ENCODE peak calls at places on chromosomes 12 and 14, in five cellular contexts. N, F, U, W and P are unnamed samples.

GRCh38 chr12:3480744-3481143 is 10.3 kb upstream of the PRMT8 start:
- DNase-seq in N (no peak), W (no peak), U (no peak), F (no peak), P (no peak)

GRCh38 chr14:103155013-103155412 is 31.8 kb downstream of the TNFAIP2 start:
- DNase-seq in U (no peak), N (peak; percentile 69), F (no peak), W (no peak), P (peak; percentile 77)

GRCh38 chr14:59630281-59630963 is 53.8 kb upstream of the CCDC175 start:
- DNase-seq in U (no peak), W (no peak), F (peak; percentile 71), N (no peak), P (peak; percentile 89)

GRCh38 chr14:21384494-21384851 is 654 bp upstream of the SUPT16H start:
- DNase-seq in U (no peak), W (no peak), N (no peak), F (no peak), P (no peak)

GRCh38 chr12:40325349-40325960 is 100.7 kb downstream of the LRRK2 start:
- DNase-seq in W (peak; percentile 18), U (no peak), N (peak; percentile 41), F (peak; percentile 49), P (peak; percentile 46)

GRCh38 chr12:122190842-122191668 is 8.1 kb downstream of the LRRC43 start:
- DNase-seq in N (peak; percentile 60), U (peak; percentile 9), W (peak; percentile 88), F (peak; percentile 81), P (peak; percentile 87)

GRCh38 chr12:27626239-27626638 is 70.0 kb upstream of the REP15 start:
- DNase-seq in W (no peak), F (no peak), U (no peak), N (no peak), P (no peak)

GRCh38 chr12:15520844-15521243 is 198.5 kb downstream of the PTPRO start:
- DNase-seq in W (no peak), U (no peak), N (no peak), F (no peak), P (no peak)

GRCh38 chr12:6925239-6925542 is 2.6 kb upstream of the ATN1 start:
- DNase-seq in F (no peak), U (no peak), N (no peak), W (no peak), P (no peak)

GRCh38 chr14:97273540-97273939 is 476.4 kb downstream of the VRK1 start:
- DNase-seq in N (no peak), U (no peak), F (no peak), W (no peak), P (no peak)

GRCh38 chr12:44285321-44285720 is 449.4 kb downstream of the TMEM117 start:
- DNase-seq in W (no peak), U (no peak), F (no peak), N (no peak), P (no peak)

GRCh38 chr12:114869091-114869834 is 185.3 kb upstream of the TBX3 start:
- DNase-seq in W (no peak), U (no peak), N (no peak), F (no peak), P (peak; percentile 75)

GRCh38 chr12:114611145-114612018 is 72.6 kb downstream of the TBX3 start:
- DNase-seq in F (no peak), N (peak; percentile 100), U (no peak), W (no peak), P (no peak)

GRCh38 chr12:12999276-12999958 is 648 bp downstream of the HEBP1 start:
- DNase-seq in U (no peak), W (peak; percentile 28), F (no peak), N (peak; percentile 36), P (no peak)

GRCh38 chr14:33812596-33812995 is 138.3 kb downstream of the EGLN3 start:
- DNase-seq in W (peak; percentile 66), F (no peak), U (no peak), N (no peak), P (no peak)

GRCh38 chr12:22709292-22709691 is 84.3 kb downstream of the ETNK1 start:
- DNase-seq in U (peak; percentile 15), N (peak; percentile 33), F (peak; percentile 53), W (peak; percentile 32), P (peak; percentile 52)

GRCh38 chr12:114302117-114302516 is 103.8 kb downstream of the TBX5 start:
- DNase-seq in W (no peak), U (no peak), F (no peak), N (no peak), P (no peak)

GRCh38 chr14:92880851-92881250 is 42.1 kb upstream of the CHGA start:
- DNase-seq in W (peak; percentile 20), F (no peak), U (no peak), N (peak; percentile 62), P (peak; percentile 63)
- TF ChIP-seq FOXM1 in W (no peak), F (no peak), U (no peak), N (no peak), P (no peak)

DNA sequence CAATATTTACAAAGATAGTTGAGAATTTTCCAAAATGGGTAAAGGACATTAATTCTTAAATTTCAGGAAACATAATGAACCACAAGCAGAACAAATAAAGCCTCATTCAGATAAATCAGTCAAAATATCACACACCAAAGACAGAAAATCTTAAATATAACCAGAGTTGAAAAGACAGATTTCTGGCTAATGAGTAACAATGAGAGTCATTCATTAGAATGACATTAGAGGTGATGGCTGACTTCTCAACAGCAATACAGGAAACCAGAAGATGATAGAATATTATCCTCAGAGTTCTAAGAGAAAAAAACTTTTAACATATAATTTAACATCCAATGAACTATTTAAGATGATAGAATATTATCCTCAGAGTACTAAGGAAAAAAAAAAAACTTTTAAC is 124.2 kb downstream of the DENND5B start:
- DNase-seq in W (no peak), F (no peak), N (no peak), U (no peak), P (no peak)
- TF ChIP-seq FOXM1 in W (no peak), F (no peak), N (no peak), U (no peak), P (no peak)

GRCh38 chr14:35821546-35822411 is 4.4 kb upstream of the BRMS1L start:
- DNase-seq in F (peak; percentile 51), W (peak; percentile 48), U (no peak), N (peak; percentile 83), P (peak; percentile 61)
- TF ChIP-seq FOXM1 in F (peak; percentile 45), W (no peak), U (no peak), N (no peak), P (no peak)

GRCh38 chr12:91119089-91119488 is 7.8 kb upstream of the LUM start:
- DNase-seq in W (no peak), F (no peak), U (no peak), N (no peak), P (no peak)
- TF ChIP-seq FOXM1 in W (no peak), F (no peak), U (no peak), N (no peak), P (no peak)

GRCh38 chr14:74593241-74593985 is 18.6 kb downstream of the LTBP2 start:
- DNase-seq in N (peak; percentile 28), F (no peak), W (no peak), U (no peak), P (no peak)

GRCh38 chr14:74592476-74593191 is 19.4 kb downstream of the LTBP2 start:
- DNase-seq in W (no peak), N (no peak), U (peak; percentile 12), F (no peak), P (no peak)

GRCh38 chr14:74595006-74595735 is 16.9 kb downstream of the LTBP2 start:
- DNase-seq in U (no peak), W (no peak), N (no peak), F (no peak), P (peak; percentile 70)

GRCh38 chr14:74591899-74592298 is 20.1 kb downstream of the LTBP2 start:
- DNase-seq in W (no peak), N (no peak), U (no peak), F (no peak), P (no peak)

GRCh38 chr14:74594021-74594420 is 18.0 kb downstream of the LTBP2 start:
- DNase-seq in W (no peak), N (no peak), F (no peak), U (no peak), P (no peak)
- TF ChIP-seq FOXM1 in W (no peak), N (no peak), F (no peak), U (no peak), P (no peak)

GRCh38 chr12:19507823-19508222 is 68.5 kb downstream of the AEBP2 start:
- DNase-seq in N (no peak), W (no peak), F (no peak), U (no peak), P (peak; percentile 38)

GRCh38 chr12:19506497-19506896 is 67.2 kb downstream of the AEBP2 start:
- DNase-seq in W (peak; percentile 18), F (no peak), N (no peak), U (no peak), P (no peak)
- TF ChIP-seq FOXM1 in W (no peak), F (no peak), N (no peak), U (no peak), P (no peak)